ENCODE peak calls at places on chromosomes 5 and 9, in seven cellular contexts. S, Q, R, I, N, F and Y are unnamed samples.

GRCh38 chr5:148751025-148751424 is 75.4 kb upstream of the ADRB2 start:
- DNase-seq in N (no peak), Q (no peak), S (no peak), I (no peak), F (no peak), R (no peak), Y (no peak)

GRCh38 chr5:133910596-133910995 is 57.8 kb downstream of the C5orf15 start:
- DNase-seq in Q (no peak), R (no peak), N (no peak), S (no peak), F (no peak), I (no peak), Y (no peak)

GRCh38 chr9:108606408-108606807 is 249.4 kb downstream of the ACTL7B start:
- DNase-seq in R (no peak), F (no peak), S (no peak), Q (no peak), I (no peak), N (no peak), Y (no peak)

GRCh38 chr9:92725726-92726125 is 38.9 kb downstream of the BICD2 start:
- DNase-seq in R (peak), I (no peak), S (no peak), Q (no peak), N (no peak), F (no peak), Y (no peak)

GRCh38 chr5:159051431-159052281 is 48.1 kb downstream of the EBF1 start:
- DNase-seq in N (peak), Q (no peak), S (no peak), I (peak), R (peak), F (peak), Y (peak)

GRCh38 chr5:139688088-139688702 is 40.0 kb downstream of the CXXC5 start:
- DNase-seq in F (no peak), R (no peak), S (no peak), Q (no peak), I (no peak), N (no peak), Y (no peak)

GRCh38 chr9:85528607-85529006 is 213.1 kb downstream of the AGTPBP1 start:
- DNase-seq in Q (no peak), I (no peak), N (no peak), S (no peak), R (no peak), F (no peak), Y (no peak)

GRCh38 chr9:85431396-85432102 is 310.2 kb downstream of the AGTPBP1 start:
- DNase-seq in R (no peak), N (no peak), F (no peak), I (no peak), S (no peak), Q (peak), Y (no peak)

DNA sequence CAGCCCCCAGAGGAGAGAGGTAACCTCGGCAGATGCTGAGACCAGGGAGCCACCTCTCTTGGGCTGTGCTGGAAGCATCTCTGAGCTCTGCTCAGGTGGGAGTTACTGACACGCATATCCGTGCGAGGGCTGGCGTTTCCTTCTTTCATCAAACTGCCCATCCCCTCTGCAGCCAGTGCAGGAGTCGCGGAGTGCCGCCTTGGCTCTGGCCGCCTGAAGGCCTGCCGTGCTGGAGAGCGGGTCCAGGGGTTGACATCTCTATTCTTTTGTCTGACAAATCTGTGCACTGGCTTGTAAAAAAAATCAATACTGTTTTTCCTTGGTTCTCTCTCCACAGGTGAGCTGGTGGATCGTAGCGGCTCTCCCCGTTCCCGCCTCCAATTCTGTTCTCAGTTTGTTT is 214.1 kb upstream of the IRX4 start:
- DNase-seq in I (no peak), F (no peak), R (no peak), S (no peak), N (no peak), Q (no peak), Y (no peak)
- TF ChIP-seq CTCF in I (no peak), F (no peak), R (no peak), S (no peak), N (no peak), Q (no peak), Y (no peak)

DNA sequence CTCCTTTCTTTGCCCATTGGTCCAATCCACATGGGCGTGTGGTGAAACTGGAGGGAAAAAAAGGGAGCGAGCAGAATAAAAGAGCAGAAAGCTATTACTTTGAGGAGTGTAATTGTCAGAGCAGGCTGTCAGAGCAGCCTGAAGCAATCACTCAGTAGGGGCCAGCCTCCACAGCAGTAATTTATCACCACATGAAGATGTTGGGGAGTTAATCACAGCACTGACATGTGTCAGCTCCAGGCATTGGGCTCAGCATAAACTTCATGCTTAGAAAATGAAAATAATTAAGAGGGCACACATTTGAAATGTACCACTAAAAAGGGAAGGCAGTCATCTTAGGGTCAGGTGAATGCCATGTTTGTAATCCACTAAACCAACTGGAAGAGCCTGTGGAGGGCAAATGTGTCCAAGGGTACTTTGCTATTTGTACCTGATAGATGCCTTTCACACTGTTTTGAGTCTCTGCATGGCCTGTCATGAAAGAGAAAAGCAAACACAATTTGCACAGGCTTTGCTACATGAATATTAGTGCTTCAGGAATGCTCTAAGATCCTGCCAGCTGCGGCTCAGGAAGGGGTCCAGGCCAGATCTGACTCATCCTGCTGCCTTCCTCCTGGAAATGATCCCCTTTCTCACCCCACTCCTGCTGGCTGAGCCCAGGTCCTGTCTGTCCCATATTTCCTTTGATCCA is 2.9 kb upstream of the PTGER4 start:
- DNase-seq in S (no peak), N (peak), F (no peak), I (peak), R (no peak), Q (peak), Y (no peak)
- H3K4me3 ChIP-seq in S (no peak), N (no peak), F (no peak), I (no peak), R (no peak), Q (no peak), Y (no peak)

GRCh38 chr5:67037171-67037570 is 159.4 kb downstream of the CD180 start:
- DNase-seq in I (no peak), F (no peak), Q (no peak), S (no peak), R (no peak), N (no peak), Y (no peak)

GRCh38 chr5:67031689-67032088 is 164.9 kb downstream of the CD180 start:
- DNase-seq in S (no peak), I (no peak), N (no peak), R (no peak), F (no peak), Q (no peak), Y (no peak)

GRCh38 chr5:67032921-67033664 is 163.5 kb downstream of the CD180 start:
- DNase-seq in R (no peak), Q (peak), N (no peak), S (no peak), I (peak), F (no peak), Y (no peak)

GRCh38 chr5:67033893-67034605 is 162.6 kb downstream of the CD180 start:
- DNase-seq in F (no peak), R (no peak), S (no peak), N (no peak), Q (no peak), I (peak), Y (no peak)

DNA sequence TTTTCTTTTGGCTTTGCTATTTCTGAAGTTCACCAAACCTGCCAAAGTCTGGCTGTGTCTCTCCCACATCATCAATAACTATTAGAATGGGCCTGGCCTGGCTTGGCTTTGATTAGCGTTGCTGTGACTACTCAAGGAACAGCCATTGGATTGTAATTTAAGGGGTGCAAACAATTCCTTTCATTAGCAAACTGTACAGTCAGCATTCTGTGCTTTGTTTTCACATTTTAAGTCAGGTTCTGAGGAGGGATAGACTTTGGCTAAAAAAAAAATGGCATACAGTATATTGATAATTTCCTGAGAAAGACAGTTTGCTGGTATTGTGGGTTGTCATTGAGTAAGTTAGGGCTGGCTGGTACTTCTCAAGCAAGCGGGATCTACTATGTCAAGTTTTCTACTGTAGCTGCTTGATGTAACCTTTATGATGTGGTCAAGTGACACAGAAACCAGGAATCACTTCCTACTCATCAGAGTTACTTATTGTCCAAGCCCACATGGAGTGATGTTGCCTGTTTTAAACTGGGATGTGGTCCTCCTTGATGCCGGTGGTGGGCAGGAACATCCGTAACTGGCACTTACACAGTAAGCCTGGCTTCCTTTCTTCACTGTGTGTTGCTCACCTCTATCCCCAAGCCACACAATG is 161.4 kb downstream of the CD180 start:
- DNase-seq in R (no peak), F (no peak), I (no peak), Q (no peak), S (no peak), N (no peak), Y (no peak)
- TF ChIP-seq CTCF in R (no peak), F (no peak), I (no peak), Q (no peak), S (no peak), N (no peak), Y (no peak)

GRCh38 chr5:15233566-15233965 is 266.4 kb upstream of the FBXL7 start:
- DNase-seq in S (no peak), F (no peak), N (no peak), I (no peak), R (no peak), Q (no peak), Y (no peak)

GRCh38 chr5:15238006-15238405 is 262.0 kb upstream of the FBXL7 start:
- DNase-seq in I (no peak), N (no peak), S (no peak), Q (no peak), R (no peak), F (no peak), Y (no peak)

GRCh38 chr5:15234911-15235310 is 265.1 kb upstream of the FBXL7 start:
- DNase-seq in S (no peak), F (no peak), Q (no peak), R (no peak), N (no peak), I (no peak), Y (no peak)

GRCh38 chr5:15234366-15234765 is 265.6 kb upstream of the FBXL7 start:
- DNase-seq in S (no peak), F (no peak), N (no peak), Q (no peak), R (no peak), I (no peak), Y (no peak)

GRCh38 chr5:15236911-15237508 is 263.0 kb upstream of the FBXL7 start:
- DNase-seq in N (no peak), Q (no peak), I (no peak), R (no peak), S (no peak), F (no peak), Y (no peak)
- H3K4me3 ChIP-seq in N (no peak), Q (no peak), I (no peak), R (no peak), S (peak), F (no peak), Y (no peak)

DNA sequence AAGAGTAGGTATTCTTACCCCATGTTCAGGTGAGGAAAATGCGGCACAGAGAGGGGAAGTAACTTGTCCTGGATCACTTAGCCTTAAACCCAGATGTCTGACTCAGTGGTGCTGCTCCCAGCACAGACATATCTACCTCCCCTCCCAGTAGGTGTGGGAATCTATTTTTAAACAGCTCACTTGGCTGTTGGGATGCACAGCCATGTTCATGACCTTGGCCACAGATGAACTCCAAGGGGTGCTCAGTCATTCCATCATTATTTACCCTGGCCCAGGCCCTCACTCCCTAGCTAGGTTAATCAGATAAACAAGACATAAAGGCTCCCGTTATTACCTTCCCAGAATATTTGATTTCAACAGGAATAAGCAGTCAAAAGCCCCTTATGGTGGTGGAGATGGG is 88.4 kb upstream of the IQGAP2 start:
- DNase-seq in N (no peak), R (no peak), F (no peak), I (no peak), Q (no peak), S (no peak), Y (no peak)
- TF ChIP-seq CTCF in N (no peak), R (no peak), F (no peak), I (no peak), Q (no peak), S (no peak), Y (no peak)

DNA sequence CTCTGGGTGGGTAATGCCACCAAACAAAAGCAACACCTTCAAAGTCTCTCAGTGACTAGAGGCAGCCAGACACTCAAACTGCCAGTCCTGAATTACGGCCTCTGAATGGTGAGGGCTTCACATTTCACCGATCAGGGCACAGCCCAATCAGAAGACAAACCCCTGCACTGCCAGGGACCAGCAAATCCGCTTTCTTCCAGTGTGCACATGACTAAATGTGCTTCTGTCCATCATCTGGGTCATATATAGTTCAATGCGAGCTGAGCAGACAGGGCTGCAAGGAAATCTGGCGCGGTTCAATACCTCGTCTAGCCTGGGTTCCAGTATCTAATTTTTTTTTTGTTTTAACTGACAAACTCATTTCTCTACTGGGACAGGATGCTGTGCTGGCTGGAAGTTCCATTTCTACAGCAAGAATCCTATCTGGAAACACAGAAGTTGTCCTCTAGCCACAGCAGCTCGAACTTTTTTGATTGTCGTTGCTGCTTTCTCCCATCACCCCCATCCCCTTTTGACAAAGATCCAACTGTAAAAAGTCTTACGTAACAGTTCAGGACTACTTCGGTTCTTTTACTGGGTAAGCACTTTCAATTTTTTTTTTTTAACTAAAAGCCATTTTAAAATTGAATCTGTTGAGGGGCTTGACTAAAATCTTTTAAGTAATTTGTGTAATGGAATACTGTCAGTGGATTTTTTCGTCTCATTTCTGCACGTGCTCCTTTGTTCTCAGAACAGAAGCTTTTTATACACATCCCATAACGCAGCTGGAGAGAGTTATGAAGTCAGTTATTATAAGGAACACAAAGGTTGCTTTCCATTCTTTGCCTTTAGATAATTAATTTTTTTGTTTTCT is 112.7 kb downstream of the NR6A1 start:
- DNase-seq in I (peak), N (peak), R (peak), Q (peak), F (peak), S (peak), Y (peak)
- H3K4me3 ChIP-seq in I (peak), N (peak), R (peak), Q (peak), F (peak), S (peak), Y (peak)

GRCh38 chr5:127875235-127876021 is 172.2 kb downstream of the CCDC192 start:
- DNase-seq in R (peak), S (no peak), Q (peak), F (peak), I (peak), N (peak), Y (peak)
- TF ChIP-seq CTCF in R (no peak), S (no peak), Q (no peak), F (no peak), I (peak), N (peak), Y (peak)